ENCODE peak calls at places on chromosomes 7 and 10, in four cellular contexts. One of them, this sample, is unnamed.

GRCh38 chr7:17297243-17297642 is 1.2 kb upstream of the AHR start:
- DNase-seq in A549: no peak
- DNase-seq in K562: no peak
- DNase-seq in ovary: no peak
- DNase-seq in this sample: no peak

GRCh38 chr7:47291461-47292051 is 290.4 kb downstream of the TNS3 start:
- DNase-seq in ovary: no peak
- DNase-seq in A549: peak
- DNase-seq in K562: no peak
- DNase-seq in this sample: no peak

GRCh38 chr10:61795551-61795950 is 105.9 kb upstream of the ARID5B start:
- DNase-seq in A549: no peak
- DNase-seq in K562: peak
- DNase-seq in ovary: no peak
- DNase-seq in this sample: no peak

GRCh38 chr7:155953781-155954549 is 141.7 kb upstream of the SHH start:
- DNase-seq in ovary: no peak
- DNase-seq in K562: no peak
- DNase-seq in A549: no peak
- DNase-seq in this sample: no peak

GRCh38 chr7:53229202-53229601 is 193.8 kb downstream of the POM121L12 start:
- DNase-seq in A549: no peak
- DNase-seq in K562: no peak
- DNase-seq in ovary: no peak
- DNase-seq in this sample: no peak

GRCh38 chr7:147276783-147277370 is 1160.3 kb downstream of the CNTNAP2 start:
- DNase-seq in ovary: no peak
- DNase-seq in K562: no peak
- DNase-seq in A549: no peak
- DNase-seq in this sample: no peak

GRCh38 chr7:87874066-87874465 is 2.1 kb downstream of the SLC25A40 start:
- DNase-seq in A549: no peak
- DNase-seq in ovary: no peak
- DNase-seq in K562: peak
- DNase-seq in this sample: no peak

GRCh38 chr7:2431260-2431867 is 28.0 kb downstream of the CHST12 start:
- DNase-seq in ovary: no peak
- DNase-seq in A549: peak
- DNase-seq in K562: no peak
- DNase-seq in this sample: no peak

GRCh38 chr7:36262286-36262685 is 109.2 kb downstream of the EEPD1 start:
- DNase-seq in ovary: no peak
- DNase-seq in K562: no peak
- DNase-seq in A549: no peak
- DNase-seq in this sample: no peak

GRCh38 chr10:43024524-43024923 is 52.3 kb upstream of the RET start:
- DNase-seq in K562: no peak
- DNase-seq in ovary: no peak
- DNase-seq in A549: no peak
- DNase-seq in this sample: no peak

GRCh38 chr7:141160246-141160855 is 86.5 kb downstream of the TMEM178B start:
- DNase-seq in K562: no peak
- DNase-seq in ovary: no peak
- DNase-seq in A549: no peak
- DNase-seq in this sample: no peak

GRCh38 chr7:16743207-16743606 is 10.3 kb upstream of the TSPAN13 start:
- DNase-seq in ovary: no peak
- DNase-seq in A549: no peak
- DNase-seq in K562: no peak
- DNase-seq in this sample: no peak

GRCh38 chr10:97057836-97058235 is 127.9 kb downstream of the SLIT1 start:
- DNase-seq in K562: no peak
- DNase-seq in ovary: no peak
- DNase-seq in A549: no peak
- DNase-seq in this sample: no peak

GRCh38 chr10:57102234-57102633 is 741.2 kb upstream of the ZWINT start:
- DNase-seq in K562: no peak
- DNase-seq in A549: no peak
- DNase-seq in ovary: no peak
- DNase-seq in this sample: no peak

GRCh38 chr7:12699299-12699698 is 11.9 kb downstream of the ARL4A start:
- DNase-seq in A549: no peak
- DNase-seq in K562: no peak
- DNase-seq in ovary: no peak
- DNase-seq in this sample: no peak

GRCh38 chr7:142539901-142540300 is 209.4 kb upstream of the PRSS1 start:
- DNase-seq in ovary: no peak
- DNase-seq in K562: no peak
- DNase-seq in A549: peak
- DNase-seq in this sample: no peak

DNA sequence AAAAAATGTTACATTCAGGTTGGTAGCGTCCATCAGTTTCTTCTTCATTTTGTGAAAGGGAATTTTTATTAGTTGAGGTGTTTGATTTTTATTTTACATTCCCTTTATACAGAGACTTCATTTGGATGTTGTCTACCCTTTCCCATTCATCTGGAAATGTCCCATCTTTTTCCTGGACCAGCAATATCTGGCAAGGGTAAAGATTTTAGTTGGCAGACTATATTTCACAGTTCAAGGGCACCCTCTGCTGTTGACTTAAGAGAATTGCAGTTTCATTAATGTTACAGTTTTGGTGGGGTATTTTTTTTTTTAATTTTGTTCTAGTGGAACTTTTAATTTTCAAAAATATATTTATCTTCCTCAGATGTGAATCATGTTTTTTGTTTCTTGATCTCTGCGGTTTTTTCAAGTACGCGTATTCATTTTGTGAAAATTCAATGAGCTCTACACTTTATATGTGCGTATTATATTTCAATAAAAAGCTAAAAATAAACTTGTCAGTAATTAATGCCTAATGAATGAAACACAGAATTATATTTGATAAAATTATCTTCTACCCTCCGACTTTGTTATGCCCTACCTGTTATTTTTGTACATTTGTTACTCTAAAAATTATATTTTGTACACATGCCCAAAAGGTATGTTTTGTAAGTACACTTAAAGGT is 97.9 kb upstream of the KLF14 start:
- DNase-seq in ovary: no peak
- DNase-seq in A549: peak
- DNase-seq in K562: peak
- DNase-seq in this sample: no peak
- TF ChIP-seq CTCF in ovary: peak
- TF ChIP-seq CTCF in A549: peak
- TF ChIP-seq CTCF in K562: peak
- TF ChIP-seq CTCF in this sample: peak

DNA sequence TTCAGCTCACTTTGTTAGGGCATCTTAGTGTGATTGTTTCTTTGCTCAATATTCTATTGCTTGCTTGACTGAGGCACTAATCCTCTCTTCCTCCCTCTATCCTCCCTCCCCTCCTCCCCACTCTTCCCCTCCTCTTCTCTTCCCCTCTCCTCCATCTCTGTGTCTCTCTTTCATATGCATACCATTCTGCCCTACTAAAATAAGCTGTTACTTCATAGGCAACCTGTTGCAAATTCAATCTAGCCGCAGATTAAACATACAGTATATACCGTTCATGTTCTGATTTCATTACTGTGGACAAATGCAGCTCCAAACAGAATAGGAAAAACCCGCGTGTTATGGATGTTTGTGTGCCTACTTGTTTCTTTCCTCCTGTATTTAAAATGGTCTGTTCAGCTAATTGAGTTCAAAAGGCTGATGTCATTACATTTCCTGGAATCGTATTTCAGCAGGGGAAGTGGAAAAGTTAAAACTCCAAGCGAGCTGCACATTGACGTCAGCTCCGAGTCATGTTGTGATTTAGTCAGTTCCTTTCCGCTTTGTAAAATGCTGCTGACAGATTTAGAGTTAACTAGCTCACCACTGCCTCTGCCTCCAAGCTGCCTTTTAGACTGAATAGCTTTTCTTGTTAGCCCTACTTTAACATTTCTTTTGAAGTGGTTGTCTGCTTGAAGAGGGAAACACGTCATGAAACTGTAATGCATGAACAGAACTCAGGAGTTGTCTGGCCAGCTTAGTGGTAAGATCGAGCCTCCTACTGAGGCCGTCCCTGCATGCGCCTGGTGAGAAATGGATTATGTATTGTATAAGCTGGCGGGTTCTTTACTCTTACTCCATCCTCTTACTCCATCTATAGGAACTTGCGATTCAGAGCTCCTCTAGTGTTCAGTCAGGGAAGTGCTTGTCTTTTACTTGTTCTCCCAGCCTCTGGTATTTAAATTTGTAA is 69.0 kb downstream of the CREM start:
- DNase-seq in A549: peak
- DNase-seq in ovary: peak
- DNase-seq in K562: peak
- DNase-seq in this sample: peak
- TF ChIP-seq EP300 in A549: no peak
- TF ChIP-seq EP300 in ovary: peak
- TF ChIP-seq EP300 in K562: peak
- TF ChIP-seq EP300 in this sample: peak

GRCh38 chr7:124782335-124782734 is 16.7 kb upstream of the GPR37 start:
- DNase-seq in K562: no peak
- DNase-seq in ovary: no peak
- DNase-seq in A549: no peak
- DNase-seq in this sample: no peak

GRCh38 chr7:124781418-124781817 is 15.8 kb upstream of the GPR37 start:
- DNase-seq in A549: no peak
- DNase-seq in K562: no peak
- DNase-seq in ovary: no peak
- DNase-seq in this sample: no peak

GRCh38 chr7:124781907-124782306 is 16.3 kb upstream of the GPR37 start:
- DNase-seq in K562: no peak
- DNase-seq in A549: no peak
- DNase-seq in ovary: no peak
- DNase-seq in this sample: no peak

GRCh38 chr7:124784879-124785818 is 19.6 kb upstream of the GPR37 start:
- DNase-seq in K562: peak
- DNase-seq in ovary: no peak
- DNase-seq in A549: peak
- DNase-seq in this sample: peak

GRCh38 chr7:124783271-124783670 is 17.7 kb upstream of the GPR37 start:
- DNase-seq in ovary: no peak
- DNase-seq in A549: no peak
- DNase-seq in K562: peak
- DNase-seq in this sample: no peak
- TF ChIP-seq POLR2A in ovary: no peak
- TF ChIP-seq POLR2A in A549: no peak
- TF ChIP-seq POLR2A in K562: no peak
- TF ChIP-seq POLR2A in this sample: no peak

GRCh38 chr7:45088821-45089313 is at the start of gene NACAD:
- DNase-seq in ovary: peak
- DNase-seq in A549: no peak
- DNase-seq in K562: peak
- DNase-seq in this sample: peak
- TF ChIP-seq CTCF in ovary: no peak
- TF ChIP-seq CTCF in A549: no peak
- TF ChIP-seq CTCF in K562: no peak
- TF ChIP-seq CTCF in this sample: no peak

DNA sequence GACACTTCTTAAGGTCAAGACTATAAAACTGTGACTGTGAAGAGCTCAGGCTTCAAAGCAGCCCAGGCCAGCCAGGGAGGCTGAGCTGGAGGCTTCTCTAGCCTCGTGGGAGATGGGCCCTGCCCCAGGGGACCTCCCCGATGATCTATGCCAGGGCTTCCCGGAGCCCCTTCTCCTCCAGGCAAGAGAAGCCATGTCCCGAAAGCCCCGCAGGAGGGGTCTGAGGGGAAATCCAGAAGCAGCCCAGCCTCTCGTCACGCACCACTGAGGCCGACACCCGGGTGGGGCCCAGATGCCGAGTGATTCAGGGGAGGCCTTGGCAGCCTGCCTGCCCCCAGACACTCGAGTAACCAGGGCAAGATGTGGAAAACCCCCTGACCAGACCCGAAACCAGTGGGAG is 63.7 kb downstream of the PROSER2 start:
- DNase-seq in K562: no peak
- DNase-seq in ovary: no peak
- DNase-seq in A549: peak
- DNase-seq in this sample: no peak
- TF ChIP-seq EP300 in K562: no peak
- TF ChIP-seq EP300 in ovary: no peak
- TF ChIP-seq EP300 in A549: no peak
- TF ChIP-seq EP300 in this sample: no peak

GRCh38 chr10:110304394-110304779 is 333 bp downstream of the SMNDC1 start:
- DNase-seq in A549: no peak
- DNase-seq in K562: peak
- DNase-seq in ovary: no peak
- DNase-seq in this sample: no peak

GRCh38 chr10:110306452-110306768 is 1.7 kb upstream of the SMNDC1 start:
- DNase-seq in K562: no peak
- DNase-seq in ovary: no peak
- DNase-seq in A549: no peak
- DNase-seq in this sample: no peak

GRCh38 chr10:110305767-110306451 is 1.2 kb upstream of the SMNDC1 start:
- DNase-seq in K562: peak
- DNase-seq in A549: peak
- DNase-seq in ovary: peak
- DNase-seq in this sample: peak

GRCh38 chr10:110303681-110304080 is 1.0 kb downstream of the SMNDC1 start:
- DNase-seq in ovary: no peak
- DNase-seq in A549: no peak
- DNase-seq in K562: no peak
- DNase-seq in this sample: no peak

GRCh38 chr10:110304780-110305421 is at the start of gene SMNDC1:
- DNase-seq in ovary: peak
- DNase-seq in A549: peak
- DNase-seq in K562: peak
- DNase-seq in this sample: peak
- TF ChIP-seq POLR2A in ovary: peak
- TF ChIP-seq POLR2A in A549: peak
- TF ChIP-seq POLR2A in K562: peak
- TF ChIP-seq POLR2A in this sample: peak

GRCh38 chr10:35089641-35090161 is 440 bp downstream of the CUL2 start:
- DNase-seq in K562: peak
- DNase-seq in ovary: peak
- DNase-seq in A549: no peak
- DNase-seq in this sample: no peak

GRCh38 chr10:35091994-35092393 is 1.9 kb upstream of the CUL2 start:
- DNase-seq in ovary: no peak
- DNase-seq in A549: no peak
- DNase-seq in K562: no peak
- DNase-seq in this sample: no peak

GRCh38 chr10:35090162-35090954 is at the start of gene CUL2:
- DNase-seq in K562: peak
- DNase-seq in ovary: peak
- DNase-seq in A549: peak
- DNase-seq in this sample: peak

GRCh38 chr10:35096312-35096711 is 6.2 kb upstream of the CUL2 start:
- DNase-seq in A549: no peak
- DNase-seq in ovary: no peak
- DNase-seq in K562: no peak
- DNase-seq in this sample: no peak

GRCh38 chr10:35092851-35093250 is 2.7 kb upstream of the CUL2 start:
- DNase-seq in ovary: no peak
- DNase-seq in A549: peak
- DNase-seq in K562: peak
- DNase-seq in this sample: no peak
- TF ChIP-seq CTCF in ovary: no peak
- TF ChIP-seq CTCF in A549: no peak
- TF ChIP-seq CTCF in K562: peak
- TF ChIP-seq CTCF in this sample: no peak

GRCh38 chr10:132961-133898 is 2.0 kb upstream of the ZMYND11 start:
- DNase-seq in A549: peak
- DNase-seq in K562: no peak
- DNase-seq in ovary: no peak
- DNase-seq in this sample: no peak
- TF ChIP-seq EP300 in A549: no peak
- TF ChIP-seq EP300 in K562: no peak
- TF ChIP-seq EP300 in ovary: no peak
- TF ChIP-seq EP300 in this sample: no peak